ENCODE peak calls at places on chromosomes 4 and X, in nine cellular contexts. V is lower leg skin; Z is Kasumi-1; X is upper lobe of right lung; Y is breast epithelium; W is CD4-positive, alpha-beta T cell; L is stimulated activated CD4-positive, alpha-beta T cell treated with anti-CD3 and anti-CD28 coated beads, Interleukin-4, amount 100 ng/mL, for 4 hours; I is tibial nerve; N is Karpas-422. A is an unnamed sample.

GRCh38 chr4:53935780-53936179 is 128.6 kb downstream of the CHIC2 start:
- DNase-seq in V (no peak), Z (no peak), X (no peak), Y (no peak), W (no peak), L (no peak), I (no peak), N (no peak), A (no peak)

GRCh38 chr4:156374069-156374468 is 420.4 kb upstream of the CTSO start:
- DNase-seq in V (no peak), Z (no peak), X (no peak), Y (no peak), W (no peak), L (no peak), I (no peak), N (no peak), A (no peak)

GRCh38 chr4:120105472-120105871 is 38.8 kb upstream of the MAD2L1 start:
- DNase-seq in V (no peak), Z (no peak), X (no peak), Y (no peak), W (no peak), L (no peak), I (no peak), N (no peak), A (no peak)

GRCh38 chrX:124018031-124018430 is 56.5 kb downstream of the STAG2 start:
- DNase-seq in V (no peak), Z (no peak), X (no peak), Y (no peak), W (no peak), L (no peak), I (no peak), N (peak), A (no peak)

GRCh38 chr4:8167291-8167690 is 8.7 kb upstream of the ABLIM2 start:
- DNase-seq in V (no peak), Z (no peak), X (no peak), Y (no peak), W (no peak), L (no peak), I (no peak), N (no peak), A (no peak)

GRCh38 chrX:17242470-17242869 is 132.5 kb upstream of the NHS start:
- DNase-seq in V (no peak), Z (peak), X (no peak), Y (peak), W (no peak), L (no peak), I (peak), N (peak), A (no peak)

GRCh38 chr4:133565379-133565778 is 416.3 kb downstream of the PCDH10 start:
- DNase-seq in V (no peak), Z (no peak), X (no peak), Y (no peak), W (no peak), L (no peak), I (no peak), N (no peak), A (no peak)

GRCh38 chr4:121666091-121666679 is 30.6 kb downstream of the ANXA5 start:
- DNase-seq in V (peak), Z (no peak), X (peak), Y (no peak), W (no peak), L (no peak), I (peak), N (no peak), A (no peak)

GRCh38 chrX:154805696-154806091 is 409 bp upstream of the MPP1 start:
- DNase-seq in V (no peak), Z (no peak), X (no peak), Y (no peak), W (no peak), L (no peak), I (no peak), N (no peak), A (no peak)

GRCh38 chr4:22174640-22175039 is 226.1 kb upstream of the KCNIP4 start:
- DNase-seq in V (no peak), Z (no peak), X (no peak), Y (no peak), W (no peak), L (no peak), I (no peak), N (no peak), A (no peak)

GRCh38 chrX:78643106-78643505 is 16.0 kb downstream of the RTL3 start:
- DNase-seq in V (no peak), Z (no peak), X (no peak), Y (no peak), W (no peak), L (no peak), I (no peak), N (no peak), A (no peak)

GRCh38 chr4:174334628-174335027 is 50.9 kb downstream of the CEP44 start:
- DNase-seq in V (no peak), Z (no peak), X (no peak), Y (no peak), W (no peak), L (no peak), I (no peak), N (no peak), A (no peak)

GRCh38 chr4:81131563-81131962 is 83.5 kb downstream of the PRKG2 start:
- DNase-seq in V (no peak), Z (no peak), X (no peak), Y (no peak), W (no peak), L (no peak), I (no peak), N (no peak), A (no peak)

GRCh38 chrX:102085706-102086105 is 39.8 kb upstream of the TCEAL2 start:
- DNase-seq in V (no peak), Z (peak), X (no peak), Y (no peak), W (no peak), L (no peak), I (no peak), N (peak), A (no peak)

GRCh38 chr4:70133473-70133872 is 20.6 kb upstream of the PRR27 start:
- DNase-seq in V (no peak), Z (no peak), X (no peak), Y (no peak), W (no peak), L (no peak), I (no peak), N (no peak), A (no peak)

GRCh38 chrX:17656556-17656955 is 80.7 kb upstream of the SCML1 start:
- DNase-seq in V (no peak), Z (no peak), X (no peak), Y (no peak), W (no peak), L (no peak), I (no peak), N (no peak), A (no peak)

GRCh38 chr4:6641164-6641970 is 882 bp downstream of the MRFAP1 start:
- DNase-seq in V (peak), Z (no peak), X (no peak), Y (peak), W (peak), L (peak), I (no peak), N (peak), A (no peak)

GRCh38 chrX:34877451-34877850 is 65.1 kb upstream of the FAM47B start:
- DNase-seq in V (no peak), Z (no peak), X (no peak), Y (no peak), W (no peak), L (no peak), I (no peak), N (no peak), A (no peak)

GRCh38 chrX:55490121-55490520 is 473 bp upstream of the USP51 start:
- DNase-seq in V (no peak), Z (no peak), X (no peak), Y (no peak), W (no peak), L (no peak), I (no peak), N (no peak), A (no peak)

GRCh38 chr4:130090427-130090826 is 994.5 kb downstream of the C4orf33 start:
- DNase-seq in V (no peak), Z (no peak), X (peak), Y (no peak), W (no peak), L (no peak), I (no peak), N (no peak), A (no peak)

GRCh38 chr4:121789960-121790829 is 10.9 kb upstream of the EXOSC9 start:
- DNase-seq in V (no peak), Z (no peak), X (no peak), Y (no peak), W (no peak), L (no peak), I (no peak), N (no peak), A (no peak)

GRCh38 chr4:111475696-111476095 is 669.6 kb upstream of the FAM241A start:
- DNase-seq in V (no peak), Z (no peak), X (no peak), Y (no peak), W (no peak), L (no peak), I (no peak), N (no peak), A (no peak)

GRCh38 chr4:54233128-54233696 is 4.1 kb downstream of the PDGFRA start:
- DNase-seq in V (peak), Z (peak), X (peak), Y (peak), W (peak), L (peak), I (peak), N (peak), A (peak)

GRCh38 chr4:94390804-94391410 is 48.3 kb upstream of the HPGDS start:
- DNase-seq in V (no peak), Z (peak), X (no peak), Y (no peak), W (no peak), L (no peak), I (no peak), N (peak), A (no peak)

GRCh38 chr4:87559090-87559837 is 30.1 kb upstream of the SPARCL1 start:
- DNase-seq in V (no peak), Z (peak), X (no peak), Y (peak), W (peak), L (peak), I (no peak), N (peak), A (no peak)

GRCh38 chr4:19438228-19438627 is 813.5 kb upstream of the SLIT2 start:
- DNase-seq in V (no peak), Z (no peak), X (no peak), Y (no peak), W (no peak), L (no peak), I (no peak), N (no peak), A (no peak)

GRCh38 chr4:1898681-1899080 is 27.5 kb downstream of the NSD2 start:
- DNase-seq in V (no peak), Z (no peak), X (no peak), Y (no peak), W (no peak), L (no peak), I (no peak), N (peak), A (no peak)

GRCh38 chr4:183241322-183241640 is 78.8 kb downstream of the CLDN22 start:
- DNase-seq in V (no peak), Z (no peak), X (no peak), Y (no peak), W (no peak), L (no peak), I (no peak), N (no peak), A (no peak)

GRCh38 chr4:153246446-153247115 is 42.3 kb downstream of the TRIM2 start:
- DNase-seq in V (peak), Z (no peak), X (no peak), Y (no peak), W (no peak), L (no peak), I (no peak), N (no peak), A (no peak)

GRCh38 chr4:15688056-15688455 is 6.4 kb downstream of the FAM200B start:
- DNase-seq in V (no peak), Z (no peak), X (no peak), Y (no peak), W (no peak), L (no peak), I (no peak), N (no peak), A (no peak)

GRCh38 chr4:110344165-110344564 is 131.8 kb upstream of the ENPEP start:
- DNase-seq in V (no peak), Z (peak), X (no peak), Y (no peak), W (no peak), L (no peak), I (no peak), N (no peak), A (no peak)

GRCh38 chrX:51459125-51459524 is 37.3 kb downstream of the NUDT11 start:
- DNase-seq in V (no peak), Z (no peak), X (no peak), Y (no peak), W (no peak), L (no peak), I (no peak), N (peak), A (no peak)

GRCh38 chr4:72945719-72946336 is 123.7 kb downstream of the COX18 start:
- DNase-seq in V (no peak), Z (no peak), X (no peak), Y (no peak), W (no peak), L (no peak), I (no peak), N (no peak), A (no peak)

GRCh38 chrX:17547658-17548057 is 172.7 kb downstream of the NHS start:
- DNase-seq in V (peak), Z (no peak), X (peak), Y (no peak), W (no peak), L (no peak), I (peak), N (no peak), A (no peak)